ENCODE peak calls at places on chromosomes 12 and 14, in five cellular contexts. U is PC-3, Y is colonic mucosa, O is lung, R is astrocyte. K is an unnamed sample. For H3K27me3, the result is how much of the 10 kb centered on the place peaks cover.

GRCh38 chr14:92615451-92615850 is 101.9 kb downstream of the RIN3 start:
- DNase-seq in Y (no peak), O (no peak), R (no peak), U (peak), K (no peak)

GRCh38 chr14:101781240-101782061 is 19.9 kb downstream of the PPP2R5C start:
- DNase-seq in Y (no peak), U (no peak), O (no peak), R (no peak), K (peak)

GRCh38 chr12:111287125-111287900 is 81.6 kb downstream of the PHETA1 start:
- DNase-seq in Y (no peak), R (no peak), U (no peak), O (no peak), K (no peak)

GRCh38 chr14:45893127-45893526 is 640.1 kb upstream of the MIS18BP1 start:
- DNase-seq in U (no peak), R (no peak), O (no peak), Y (peak), K (peak)

GRCh38 chr12:53958128-53958527 is 3.4 kb downstream of the HOXC12 start:
- DNase-seq in U (no peak), R (no peak), O (no peak), Y (no peak), K (no peak)

GRCh38 chr14:26008290-26008689 is 589.5 kb downstream of the NOVA1 start:
- DNase-seq in U (peak), O (no peak), R (no peak), Y (no peak), K (no peak)

GRCh38 chr14:64191756-64192155 is 102.4 kb downstream of the ESR2 start:
- DNase-seq in Y (no peak), R (peak), O (no peak), U (peak), K (no peak)

GRCh38 chr12:108849653-108850052 is 7.7 kb downstream of the SSH1 start:
- DNase-seq in R (no peak), O (no peak), U (no peak), Y (no peak), K (no peak)

GRCh38 chr14:76484355-76484754 is 108.4 kb downstream of the ESRRB start:
- DNase-seq in R (no peak), U (no peak), O (no peak), Y (no peak), K (no peak)

GRCh38 chr12:124651508-124652273 is 84.3 kb upstream of the NCOR2 start:
- DNase-seq in R (no peak), O (no peak), U (no peak), Y (no peak), K (no peak)

GRCh38 chr12:34336619-34337465 is 314.5 kb downstream of the ALG10 start:
- DNase-seq in U (no peak), O (no peak), R (no peak), Y (no peak), K (no peak)

GRCh38 chr12:34333337-34333736 is 311.0 kb downstream of the ALG10 start:
- DNase-seq in U (peak), R (no peak), Y (no peak), O (no peak), K (no peak)

GRCh38 chr12:34334538-34334937 is 312.2 kb downstream of the ALG10 start:
- DNase-seq in Y (no peak), O (no peak), U (no peak), R (no peak), K (no peak)

GRCh38 chr12:34335819-34336262 is 313.5 kb downstream of the ALG10 start:
- DNase-seq in U (peak), R (no peak), Y (no peak), O (no peak), K (no peak)

GRCh38 chr12:34334953-34335743 is 312.9 kb downstream of the ALG10 start:
- DNase-seq in Y (no peak), U (no peak), O (no peak), R (no peak), K (no peak)
- TF ChIP-seq CTCF in Y (no peak), U (no peak), O (no peak), R (no peak), K (no peak)

DNA sequence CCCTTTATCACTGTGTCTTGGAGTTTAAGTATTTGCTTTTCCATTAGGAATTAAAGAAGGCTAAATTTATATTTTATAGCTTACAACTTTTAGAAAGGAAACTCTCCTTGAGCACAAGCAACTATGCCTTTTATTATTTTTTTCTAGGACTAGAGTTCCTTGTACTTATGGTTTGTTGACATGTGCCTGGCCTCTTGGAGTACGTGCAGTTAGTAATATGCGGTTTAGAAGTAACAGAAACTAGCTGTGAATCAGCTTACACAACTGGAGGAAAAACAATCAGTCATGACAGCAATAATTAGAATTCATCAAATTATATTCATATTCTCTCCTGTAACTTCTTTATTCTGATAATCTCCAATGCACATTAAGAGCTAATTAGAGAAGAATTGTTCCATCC is 428.7 kb downstream of the AEBP2 start:
- DNase-seq in R (no peak), O (no peak), Y (no peak), U (no peak), K (no peak)
- H3K27ac ChIP-seq in R (no peak), O (no peak), Y (no peak), U (no peak), K (no peak)

GRCh38 chr12:52697058-52697582 is 6.2 kb downstream of the KRT77 start:
- DNase-seq in Y (no peak), U (no peak), O (no peak), R (no peak), K (no peak)
- H3K27me3 ChIP-seq in Y (under half), U (under half), O (under half), R (under half), K (under half)

GRCh38 chr14:68084256-68084655 is 264.7 kb downstream of the RAD51B start:
- DNase-seq in U (peak), O (no peak), Y (no peak), R (no peak), K (no peak)
- TF ChIP-seq CTCF in U (peak), O (no peak), Y (no peak), R (no peak), K (no peak)

DNA sequence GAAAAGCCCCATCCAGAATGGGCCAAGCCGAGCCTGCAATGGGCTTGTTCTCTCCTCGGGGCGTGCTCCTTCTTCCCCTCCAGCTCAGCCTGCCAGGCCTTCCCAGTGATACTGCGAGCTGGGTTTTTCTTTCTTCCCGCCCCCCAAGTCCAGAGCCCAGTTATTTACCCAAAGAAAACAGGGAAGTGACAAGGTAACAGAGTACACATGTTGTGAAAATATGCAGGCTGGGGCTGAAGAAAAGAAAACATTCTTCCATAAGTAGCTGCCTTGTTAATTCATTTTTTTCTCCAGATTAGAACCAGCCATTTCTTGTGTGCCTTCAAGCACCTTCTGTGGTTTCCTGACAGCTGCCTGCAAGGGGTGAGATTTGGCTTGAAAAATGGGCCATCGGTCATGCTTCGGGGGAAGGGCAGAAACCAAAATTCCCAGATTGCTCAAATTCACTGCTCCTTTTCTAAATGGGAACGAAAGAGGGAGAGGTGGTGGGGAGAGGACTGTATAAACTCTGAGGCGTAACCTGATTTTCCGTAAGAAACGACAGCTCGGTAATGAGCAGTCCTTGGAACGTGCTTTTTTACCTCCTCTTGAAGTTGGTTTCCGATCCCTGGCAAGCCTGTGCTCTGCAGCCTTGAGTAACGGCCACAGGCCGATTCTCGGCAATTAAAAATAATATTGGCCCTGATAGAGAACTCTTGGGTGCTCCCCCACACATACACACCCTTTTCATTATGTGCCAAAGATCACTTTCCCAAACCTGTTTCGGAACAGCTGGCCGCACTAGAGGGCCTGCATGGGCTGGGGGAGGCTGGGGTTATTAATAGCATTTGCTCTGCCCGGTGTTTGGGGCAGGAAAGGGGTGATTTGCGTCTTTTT is 229.4 kb downstream of the ZFP36L1 start:
- DNase-seq in O (no peak), R (peak), Y (no peak), U (peak), K (peak)
- H3K27ac ChIP-seq in O (peak), R (no peak), Y (peak), U (peak), K (peak)

DNA sequence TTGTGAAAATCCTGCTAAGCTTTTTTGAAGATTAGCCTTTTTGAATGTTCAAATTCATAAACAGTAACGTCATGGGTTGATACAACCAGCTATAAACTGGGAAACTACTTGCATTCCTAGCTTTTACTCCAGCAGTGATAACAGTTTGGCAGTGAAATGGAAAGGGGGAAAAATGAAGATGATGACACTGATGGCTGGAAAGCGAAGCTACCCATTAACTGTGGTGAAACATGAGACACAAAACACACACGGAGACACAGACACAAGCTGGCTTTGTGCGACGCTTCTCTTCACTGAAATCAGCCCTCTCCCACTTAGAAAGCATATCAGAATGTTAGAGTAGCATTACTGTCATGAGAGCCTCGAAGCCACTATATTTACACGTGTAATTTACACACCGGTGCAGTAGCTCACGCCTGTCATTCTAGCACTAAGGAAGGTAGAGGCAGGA is 15.7 kb downstream of the VPS37B start:
- DNase-seq in O (no peak), U (no peak), Y (no peak), R (peak), K (no peak)
- H3K27me3 ChIP-seq in O (under half), U (under half), Y (under half), R (under half), K (under half)

GRCh38 chr12:49673446-49674317 is 33.5 kb downstream of the FMNL3 start:
- DNase-seq in U (no peak), R (peak), Y (peak), O (peak), K (peak)
- TF ChIP-seq CTCF in U (no peak), R (peak), Y (peak), O (no peak), K (no peak)

GRCh38 chr14:68633131-68633991 is 159.5 kb downstream of the ZFP36L1 start:
- DNase-seq in R (no peak), O (no peak), Y (peak), U (no peak), K (peak)
- H3K27ac ChIP-seq in R (no peak), O (peak), Y (peak), U (no peak), K (peak)

DNA sequence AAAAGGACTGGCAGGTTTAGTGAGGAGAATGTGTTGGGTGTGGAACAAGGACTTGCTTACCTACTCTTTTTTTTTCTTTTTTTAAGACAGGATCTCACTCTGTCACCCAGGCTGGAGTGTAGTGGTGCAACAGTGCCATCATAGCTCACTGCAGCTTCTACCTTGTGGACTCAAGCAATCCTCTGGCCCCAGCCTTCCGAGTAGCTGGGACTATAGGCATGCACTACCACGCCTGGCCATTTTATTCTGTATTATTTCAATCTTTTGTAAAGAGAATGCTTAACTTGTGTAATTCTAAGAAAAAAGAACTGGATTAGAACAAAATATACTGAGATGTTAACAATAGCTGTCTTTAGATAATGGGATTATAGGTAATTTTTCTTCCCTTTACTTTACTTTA is 1.9 kb upstream of the VRTN start:
- DNase-seq in R (no peak), U (no peak), Y (no peak), O (no peak), K (no peak)
- H3K27me3 ChIP-seq in R (under half), U (under half), Y (under half), O (under half), K (under half)

K was measured in thyroid gland.